ENCODE peak calls at places on chromosomes 6 and 20, in nine cellular contexts. T is glomerular endothelial cell; E is thyroid gland; P is lung microvascular endothelial cell; N is C1 segment of cervical spinal cord; H is activated T-helper 9 cell treated with anti-CD3 and anti-CD28 coated beads, Interleukin-2, amount 50 U/mL, for 16 hours; M is SJCRH30; Y is HCT116; K is NCI-H526 treated with DMSO at 0.1 percent for 48 hours. F is an unnamed sample.

GRCh38 chr6:108029226-108029921 is 45.2 kb downstream of the OSTM1 start:
- DNase-seq in T (no peak), E (no peak), P (no peak), N (peak; percentile 60), H (no peak), M (no peak), Y (no peak), K (no peak), F (no peak)

GRCh38 chr6:89637960-89638319 is 607 bp downstream of the LYRM2 start:
- DNase-seq in T (no peak), E (no peak), P (no peak), N (no peak), H (no peak), M (no peak), Y (no peak), K (no peak), F (no peak)

GRCh38 chr20:34824026-34824860 is 1.2 kb downstream of the NCOA6 start:
- DNase-seq in T (no peak), E (peak; percentile 91), P (peak; percentile 49), N (peak; percentile 45), H (peak; percentile 59), M (peak; percentile 68), Y (peak; percentile 82), K (peak; percentile 87), F (no peak)

GRCh38 chr20:8299921-8300320 is 167.9 kb downstream of the PLCB1 start:
- DNase-seq in T (no peak), E (no peak), P (peak; percentile 11), N (no peak), H (no peak), M (no peak), Y (no peak), K (no peak), F (no peak)

GRCh38 chr20:1299522-1299921 is 29.4 kb downstream of the SDCBP2 start:
- DNase-seq in T (no peak), E (peak; percentile 25), P (no peak), N (no peak), H (no peak), M (no peak), Y (peak; percentile 37), K (no peak), F (no peak)

GRCh38 chr6:42118162-42119001 is 24.0 kb downstream of the C6orf132 start:
- DNase-seq in T (no peak), E (peak; percentile 92), P (no peak), N (no peak), H (no peak), M (no peak), Y (no peak), K (peak; percentile 15), F (no peak)

GRCh38 chr6:146910611-146911010 is 293.6 kb upstream of the STXBP5 start:
- DNase-seq in T (no peak), E (no peak), P (no peak), N (no peak), H (no peak), M (no peak), Y (no peak), K (no peak), F (no peak)

GRCh38 chr20:706366-706885 is 30.8 kb upstream of the SCRT2 start:
- DNase-seq in T (no peak), E (no peak), P (no peak), N (no peak), H (no peak), M (no peak), Y (no peak), K (no peak), F (no peak)

GRCh38 chr6:134230087-134230717 is 87.7 kb downstream of the SGK1 start:
- DNase-seq in T (no peak), E (no peak), P (peak; percentile 86), N (peak; percentile 9), H (no peak), M (no peak), Y (no peak), K (no peak), F (no peak)

GRCh38 chr20:49669601-49670189 is 44.0 kb downstream of the B4GALT5 start:
- DNase-seq in T (no peak), E (no peak), P (no peak), N (no peak), H (no peak), M (no peak), Y (no peak), K (no peak), F (no peak)

GRCh38 chr6:125099211-125100017 is 54.2 kb upstream of the TPD52L1 start:
- DNase-seq in T (no peak), E (peak; percentile 65), P (peak; percentile 59), N (peak; percentile 13), H (no peak), M (peak; percentile 67), Y (peak; percentile 49), K (peak; percentile 14), F (peak; percentile 14)

GRCh38 chr6:81246200-81246599 is 506.3 kb downstream of the TENT5A start:
- DNase-seq in T (no peak), E (no peak), P (no peak), N (no peak), H (no peak), M (no peak), Y (no peak), K (no peak), F (no peak)

GRCh38 chr6:71454083-71454482 is 165.5 kb downstream of the OGFRL1 start:
- DNase-seq in T (no peak), E (no peak), P (no peak), N (no peak), H (no peak), M (no peak), Y (no peak), K (no peak), F (no peak)

GRCh38 chr6:166258854-166259276 is 49.3 kb downstream of the PRR18 start:
- DNase-seq in T (no peak), E (no peak), P (peak; percentile 6), N (no peak), H (no peak), M (no peak), Y (no peak), K (no peak), F (no peak)

GRCh38 chr20:51208162-51208561 is 185.3 kb upstream of the KCNG1 start:
- DNase-seq in T (no peak), E (no peak), P (no peak), N (no peak), H (no peak), M (no peak), Y (no peak), K (no peak), F (no peak)

GRCh38 chr6:27593861-27594260 is 121.0 kb upstream of the ZNF184 start:
- DNase-seq in T (no peak), E (no peak), P (no peak), N (no peak), H (no peak), M (no peak), Y (no peak), K (no peak), F (no peak)

GRCh38 chr6:97841763-97842162 is 558.7 kb upstream of the MMS22L start:
- DNase-seq in T (no peak), E (no peak), P (no peak), N (no peak), H (no peak), M (no peak), Y (no peak), K (no peak), F (no peak)

GRCh38 chr6:134165827-134166226 is 113.4 kb upstream of the SLC2A12 start:
- DNase-seq in T (no peak), E (no peak), P (peak; percentile 9), N (no peak), H (no peak), M (no peak), Y (no peak), K (no peak), F (no peak)

GRCh38 chr6:93721386-93722048 is 302.2 kb upstream of the EPHA7 start:
- DNase-seq in T (peak; percentile 9), E (no peak), P (no peak), N (no peak), H (no peak), M (peak; percentile 44), Y (no peak), K (peak; percentile 8), F (no peak)

GRCh38 chr6:167807200-167807599 is 19.5 kb upstream of the AFDN start:
- DNase-seq in T (no peak), E (no peak), P (no peak), N (no peak), H (no peak), M (no peak), Y (no peak), K (no peak), F (no peak)

GRCh38 chr20:32893878-32894483 is 35.3 kb downstream of the EFCAB8 start:
- DNase-seq in T (no peak), E (peak; percentile 50), P (peak; percentile 36), N (no peak), H (no peak), M (peak; percentile 48), Y (no peak), K (no peak), F (no peak)

F was measured in GOT3.